ENCODE peak calls at places on chromosomes 11 and 22, in seven cellular contexts. H is Ammon's horn; W is Right ventricle myocardium superior; B is stimulated activated naive B cell treated with anti-CD40 and anti-IgM and Interleukin-4, amounts not matched to agents 10 μg/mL and 1 μg/mL and 100 μg/mL, for 72 hours; X is stimulated activated CD4-positive, alpha-beta T cell treated with anti-CD3 and anti-CD28 coated beads, Interleukin-1b, Interleukin-23, amount 100 ng/mL, for 24 hours; Z is cardiac muscle cell; E is NCI-H774. C is an unnamed sample.
A peak's percentile ranks its signal among the peaks of the same experiment; 100 is the strongest.

GRCh38 chr11:94835571-94835970 is 67.4 kb downstream of the AMOTL1 start:
- DNase-seq in H (no peak), W (no peak), B (no peak), X (no peak), Z (no peak), E (no peak), C (no peak)

GRCh38 chr22:35842954-35843353 is 125.3 kb downstream of the APOL5 start:
- DNase-seq in H (no peak), W (no peak), B (no peak), X (no peak), Z (peak; percentile 39), E (no peak), C (peak; percentile 58)

GRCh38 chr11:118789501-118790356 is 1.2 kb downstream of the DDX6 start:
- DNase-seq in H (peak; percentile 71), W (no peak), B (no peak), X (peak; percentile 30), Z (peak; percentile 13), E (peak; percentile 45), C (peak; percentile 27)

GRCh38 chr11:104581246-104581980 is 316.8 kb downstream of the CASP12 start:
- DNase-seq in H (no peak), W (no peak), B (no peak), X (no peak), Z (no peak), E (no peak), C (no peak)

GRCh38 chr11:118872403-118872821 is 11.3 kb upstream of the CXCR5 start:
- DNase-seq in H (no peak), W (no peak), B (peak; percentile 39), X (peak; percentile 62), Z (no peak), E (no peak), C (no peak)

GRCh38 chr11:67484847-67485311 is 2.1 kb downstream of the AIP start:
- DNase-seq in H (peak; percentile 62), W (peak; percentile 49), B (no peak), X (peak; percentile 71), Z (no peak), E (no peak), C (peak; percentile 83)

GRCh38 chr11:133978816-133979215 is 22.0 kb upstream of the IGSF9B start:
- DNase-seq in H (no peak), W (no peak), B (no peak), X (no peak), Z (no peak), E (no peak), C (no peak)

GRCh38 chr11:122235615-122236014 is 119.6 kb upstream of the BLID start:
- DNase-seq in H (no peak), W (no peak), B (no peak), X (no peak), Z (peak; percentile 12), E (no peak), C (no peak)

GRCh38 chr22:35634981-35635540 is 13.2 kb upstream of the APOL6 start:
- DNase-seq in H (no peak), W (no peak), B (no peak), X (no peak), Z (no peak), E (no peak), C (no peak)

GRCh38 chr22:50739894-50740293 is 1.9 kb downstream of the ACR start:
- DNase-seq in H (no peak), W (no peak), B (no peak), X (no peak), Z (no peak), E (peak; percentile 43), C (no peak)

GRCh38 chr11:95289378-95289777 is 58.4 kb upstream of the SESN3 start:
- DNase-seq in H (no peak), W (no peak), B (no peak), X (no peak), Z (no peak), E (no peak), C (no peak)

GRCh38 chr11:73622920-73623593 is 23.3 kb upstream of the PLEKHB1 start:
- DNase-seq in H (no peak), W (no peak), B (no peak), X (no peak), Z (no peak), E (no peak), C (peak; percentile 11)

GRCh38 chr11:27238811-27239210 is 124.2 kb downstream of the CCDC34 start:
- DNase-seq in H (no peak), W (no peak), B (no peak), X (no peak), Z (no peak), E (no peak), C (no peak)

GRCh38 chr11:33669598-33670249 is 30.9 kb downstream of the C11orf91 start:
- DNase-seq in H (no peak), W (no peak), B (no peak), X (no peak), Z (no peak), E (no peak), C (no peak)

GRCh38 chr11:47768090-47768620 is 1.0 kb upstream of the FNBP4 start:
- DNase-seq in H (peak; percentile 86), W (peak; percentile 80), B (no peak), X (peak; percentile 8), Z (peak; percentile 76), E (peak; percentile 69), C (peak; percentile 56)

GRCh38 chr11:1404461-1405185 is 14.9 kb downstream of the BRSK2 start:
- DNase-seq in H (no peak), W (no peak), B (no peak), X (no peak), Z (no peak), E (no peak), C (no peak)

GRCh38 chr11:127609025-127609788 is 608.6 kb upstream of the KIRREL3 start:
- DNase-seq in H (no peak), W (no peak), B (no peak), X (no peak), Z (no peak), E (no peak), C (no peak)